ENCODE peak calls at places on chromosomes 11 and 22, in five cellular contexts. F, D, P, H and S are unnamed samples.

GRCh38 chr22:30078320-30079311 is 1.6 kb upstream of the HORMAD2 start:
- DNase-seq in P (no peak), F (no peak), D (no peak), H (no peak), S (peak)

GRCh38 chr11:44363116-44363515 is 53.2 kb upstream of the ALX4 start:
- DNase-seq in D (no peak), F (no peak), H (no peak), P (no peak), S (no peak)

GRCh38 chr11:64121637-64122410 is 44.1 kb downstream of the MACROD1 start:
- DNase-seq in F (peak), P (no peak), H (peak), D (no peak), S (peak)

GRCh38 chr11:2306971-2307732 is 5.3 kb downstream of the TSPAN32 start:
- DNase-seq in F (no peak), H (peak), D (no peak), P (no peak), S (no peak)

GRCh38 chr22:23037429-23038333 is 32.6 kb upstream of the GNAZ start:
- DNase-seq in D (no peak), H (no peak), P (no peak), F (no peak), S (no peak)

GRCh38 chr22:17313591-17313990 is 55.7 kb upstream of the CECR2 start:
- DNase-seq in F (no peak), D (no peak), P (no peak), H (no peak), S (no peak)

GRCh38 chr22:24424001-24424900 is 3.1 kb upstream of the ADORA2A start:
- DNase-seq in D (no peak), F (no peak), P (no peak), H (no peak), S (no peak)

GRCh38 chr11:83612891-83613766 is 327.0 kb upstream of the CCDC90B start:
- DNase-seq in H (no peak), F (no peak), D (no peak), P (peak), S (no peak)

GRCh38 chr11:78192223-78192719 is 3.6 kb downstream of the USP35 start:
- DNase-seq in D (no peak), F (no peak), P (peak), H (no peak), S (no peak)

GRCh38 chr22:39960791-39961746 is 872 bp downstream of the TMA7B start:
- DNase-seq in H (peak), P (no peak), F (peak), D (no peak), S (peak)

GRCh38 chr11:47443028-47443700 is 5.8 kb downstream of the RAPSN start:
- DNase-seq in D (no peak), F (no peak), H (no peak), P (peak), S (no peak)

GRCh38 chr11:7909585-7910325 is 21.3 kb downstream of the OR10A6 start:
- DNase-seq in D (no peak), H (no peak), P (no peak), F (no peak), S (peak)

GRCh38 chr11:134664863-134665535 is 253.0 kb upstream of the B3GAT1 start:
- DNase-seq in H (no peak), F (no peak), D (no peak), P (no peak), S (no peak)

GRCh38 chr11:61905801-61906521 is 11.4 kb downstream of the RAB3IL1 start:
- DNase-seq in F (no peak), D (no peak), H (no peak), P (no peak), S (no peak)

GRCh38 chr11:44421090-44421675 is 111.2 kb upstream of the ALX4 start:
- DNase-seq in F (no peak), D (no peak), P (no peak), H (no peak), S (no peak)

GRCh38 chr11:11793073-11793472 is 48.7 kb upstream of the USP47 start:
- DNase-seq in D (no peak), H (no peak), P (no peak), F (no peak), S (no peak)

GRCh38 chr11:17734418-17734911 is at the start of gene KCNC1:
- DNase-seq in F (no peak), P (peak), H (no peak), D (peak), S (no peak)

GRCh38 chr11:27693398-27693797 is 6.9 kb downstream of the BDNF start:
- DNase-seq in F (no peak), D (no peak), P (no peak), H (no peak), S (no peak)

GRCh38 chr11:88508808-88509581 is 171.5 kb upstream of the CTSC start:
- DNase-seq in P (no peak), D (peak), H (no peak), F (no peak), S (peak)

GRCh38 chr22:39727541-39727940 is 157.0 kb downstream of the CACNA1I start:
- DNase-seq in D (no peak), P (no peak), H (no peak), F (no peak), S (no peak)

GRCh38 chr11:60360621-60361020 is 17.7 kb upstream of the MS4A7 start:
- DNase-seq in D (no peak), F (no peak), P (no peak), H (no peak), S (no peak)

GRCh38 chr11:32729976-32730375 is 64.5 kb downstream of the CCDC73 start:
- DNase-seq in D (no peak), F (no peak), H (no peak), P (no peak), S (no peak)

GRCh38 chr22:49760630-49761571 is 66.8 kb downstream of the BRD1 start:
- DNase-seq in D (peak), P (no peak), F (no peak), H (no peak), S (no peak)

GRCh38 chr11:46541593-46542371 is 52.0 kb downstream of the AMBRA1 start:
- DNase-seq in D (no peak), P (peak), H (no peak), F (no peak), S (no peak)

GRCh38 chr22:26558246-26558895 is 31.6 kb downstream of the TPST2 start:
- DNase-seq in P (no peak), H (no peak), F (no peak), D (no peak), S (no peak)

GRCh38 chr11:36581536-36581935 is 12.8 kb upstream of the IFTAP start:
- DNase-seq in D (no peak), F (no peak), H (no peak), P (no peak), S (no peak)

GRCh38 chr11:57483570-57483934 is 23.2 kb downstream of the RTN4RL2 start:
- DNase-seq in D (no peak), F (no peak), P (no peak), H (no peak), S (no peak)

GRCh38 chr11:33636104-33636503 is 64.5 kb downstream of the C11orf91 start:
- DNase-seq in P (no peak), H (no peak), D (no peak), F (no peak), S (no peak)

GRCh38 chr22:21947040-21948014 is 5.3 kb downstream of the PPM1F start:
- DNase-seq in H (no peak), F (peak), D (no peak), P (no peak), S (peak)

GRCh38 chr11:120625565-120625964 is 114.0 kb downstream of the GRIK4 start:
- DNase-seq in H (no peak), F (no peak), D (no peak), P (no peak), S (no peak)